ENCODE peak calls at places on chromosomes 12 and 14, in five cellular contexts. A is thoracic aorta, F is ovary, E is A549, K is substantia nigra. D is an unnamed sample.

GRCh38 chr14:102544745-102545460 is 35.3 kb upstream of the ANKRD9 start:
- DNase-seq in A (no peak), F (no peak), E (no peak), K (no peak), D (no peak)

GRCh38 chr14:79573486-79573885 is 637.8 kb downstream of the DIO2 start:
- DNase-seq in A (no peak), F (no peak), E (no peak), K (no peak), D (peak)

GRCh38 chr12:84763112-84763511 is 149.5 kb downstream of the SLC6A15 start:
- DNase-seq in A (no peak), F (no peak), E (no peak), K (no peak), D (no peak)

GRCh38 chr14:29442720-29443119 is 484.9 kb downstream of the PRKD1 start:
- DNase-seq in A (no peak), F (no peak), E (no peak), K (no peak), D (no peak)

GRCh38 chr12:131077931-131078391 is 124.3 kb downstream of the ADGRD1 start:
- DNase-seq in A (no peak), F (no peak), E (no peak), K (no peak), D (no peak)

GRCh38 chr14:99624024-99624423 is 20.0 kb upstream of the CCDC85C start:
- DNase-seq in A (no peak), F (no peak), E (no peak), K (no peak), D (no peak)

GRCh38 chr12:75571651-75572050 is 60.2 kb upstream of the KRR1 start:
- DNase-seq in A (no peak), F (no peak), E (no peak), K (no peak), D (no peak)

GRCh38 chr12:103583008-103583407 is 4.1 kb upstream of the STAB2 start:
- DNase-seq in A (no peak), F (no peak), E (no peak), K (no peak), D (no peak)

GRCh38 chr12:54159140-54159539 is 29.6 kb downstream of the SMUG1 start:
- DNase-seq in A (no peak), F (no peak), E (no peak), K (no peak), D (peak)

GRCh38 chr12:118287728-118288127 is 85.0 kb downstream of the TAOK3 start:
- DNase-seq in A (no peak), F (no peak), E (no peak), K (no peak), D (no peak)

GRCh38 chr12:68612245-68612644 is 1.5 kb downstream of the RAP1B start:
- DNase-seq in A (no peak), F (no peak), E (no peak), K (no peak), D (no peak)

GRCh38 chr14:50605776-50606175 is 45.8 kb downstream of the ATL1 start:
- DNase-seq in A (no peak), F (no peak), E (no peak), K (no peak), D (no peak)

GRCh38 chr14:50610465-50610864 is 50.5 kb downstream of the ATL1 start:
- DNase-seq in A (no peak), F (no peak), E (no peak), K (no peak), D (no peak)

GRCh38 chr14:50612795-50613194 is 52.9 kb downstream of the ATL1 start:
- DNase-seq in A (no peak), F (no peak), E (no peak), K (no peak), D (no peak)

GRCh38 chr14:50607181-50607580 is 47.2 kb downstream of the ATL1 start:
- DNase-seq in A (no peak), F (no peak), E (no peak), K (no peak), D (no peak)

GRCh38 chr14:50608302-50608851 is 48.4 kb downstream of the ATL1 start:
- DNase-seq in A (no peak), F (no peak), E (no peak), K (no peak), D (no peak)
- H3K27ac ChIP-seq in A (no peak), F (no peak), E (no peak), K (no peak), D (no peak)

DNA sequence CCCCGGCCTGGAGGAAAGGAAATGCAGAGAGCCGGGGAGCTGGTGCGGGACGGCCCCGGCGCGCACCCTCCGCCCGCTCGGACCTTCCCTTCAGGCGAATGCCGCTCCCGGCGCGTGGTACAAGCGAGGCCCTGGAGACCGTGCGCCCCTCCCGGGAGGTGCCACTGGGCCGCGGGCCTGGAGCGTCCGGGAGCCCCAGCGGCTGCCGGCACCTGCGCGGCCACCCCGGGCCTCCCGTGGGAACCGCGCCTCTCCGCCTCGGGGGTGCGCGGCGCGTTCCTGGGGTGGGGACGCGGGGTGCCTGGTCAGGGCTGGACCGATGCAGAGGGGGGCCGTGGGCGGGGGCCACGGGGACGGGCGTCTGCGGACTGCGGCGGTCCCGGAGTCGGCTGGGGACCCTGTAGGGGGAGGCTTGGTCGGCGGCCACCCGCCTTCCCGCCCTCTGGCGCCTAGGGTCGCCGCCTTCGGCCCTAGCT is 518 bp downstream of the PAPLN start:
- DNase-seq in A (no peak), F (peak), E (no peak), K (no peak), D (no peak)
- H3K27ac ChIP-seq in A (no peak), F (peak), E (peak), K (peak), D (peak)

DNA sequence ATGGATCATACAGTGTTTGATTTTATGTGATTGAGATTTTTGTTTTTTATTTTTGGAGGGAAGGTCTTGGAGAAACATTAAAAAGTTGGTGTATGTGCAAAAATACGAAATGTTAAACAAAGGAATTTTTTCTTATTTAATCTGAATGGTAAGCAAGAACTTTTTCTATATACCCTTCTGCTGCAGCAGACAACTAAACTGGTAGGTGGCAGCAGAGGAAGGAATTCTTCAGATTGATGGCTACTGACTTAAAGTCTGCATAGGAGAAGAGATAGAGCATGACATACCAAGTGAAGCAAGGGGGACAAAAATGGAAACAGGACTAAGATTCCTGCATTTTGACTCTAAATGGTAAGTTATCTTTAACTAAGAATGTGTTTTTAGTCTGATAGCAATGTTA is 42.0 kb upstream of the A2ML1 start:
- DNase-seq in A (no peak), F (no peak), E (peak), K (no peak), D (no peak)
- H3K27ac ChIP-seq in A (peak), F (no peak), E (no peak), K (no peak), D (no peak)

GRCh38 chr12:50537538-50537919 is 32.7 kb downstream of the DIP2B start:
- DNase-seq in A (no peak), F (no peak), E (peak), K (no peak), D (no peak)

GRCh38 chr12:50536831-50537537 is 32.2 kb downstream of the DIP2B start:
- DNase-seq in A (no peak), F (no peak), E (no peak), K (no peak), D (no peak)

GRCh38 chr12:50541139-50541538 is 36.4 kb downstream of the DIP2B start:
- DNase-seq in A (no peak), F (no peak), E (no peak), K (no peak), D (no peak)

GRCh38 chr12:50533971-50534370 is 29.2 kb downstream of the DIP2B start:
- DNase-seq in A (no peak), F (no peak), E (no peak), K (no peak), D (no peak)

DNA sequence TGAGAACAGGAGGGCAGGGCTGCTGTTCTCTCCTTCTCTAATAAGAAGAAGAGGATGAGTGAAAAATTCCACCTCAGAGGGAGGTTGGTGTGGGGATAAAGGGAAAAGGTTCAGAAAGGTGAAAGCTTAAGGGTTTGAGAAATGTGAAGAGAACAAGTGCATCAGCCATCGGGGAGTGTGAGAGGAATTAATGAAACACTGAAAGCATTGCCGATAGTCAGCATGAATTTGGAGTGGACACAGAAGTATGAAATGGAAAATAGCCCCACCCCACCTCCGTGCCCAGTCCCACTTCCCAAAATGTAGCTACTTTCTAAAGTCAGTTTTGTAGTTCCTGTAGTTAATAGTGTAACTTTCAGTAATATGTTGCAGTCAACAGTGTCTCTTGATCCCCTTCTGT is 33.4 kb downstream of the DIP2B start:
- DNase-seq in A (no peak), F (no peak), E (no peak), K (no peak), D (no peak)
- H3K27ac ChIP-seq in A (no peak), F (no peak), E (peak), K (no peak), D (no peak)

GRCh38 chr12:99005601-99006000 is 360.5 kb downstream of the APAF1 start:
- DNase-seq in A (no peak), F (no peak), E (no peak), K (no peak), D (no peak)
- H3K27ac ChIP-seq in A (no peak), F (no peak), E (no peak), K (no peak), D (no peak)

GRCh38 chr12:29146201-29146600 is 2.9 kb upstream of the FAR2 start:
- DNase-seq in A (no peak), F (no peak), E (no peak), K (no peak), D (no peak)

GRCh38 chr12:29149691-29150382 is 759 bp downstream of the FAR2 start:
- DNase-seq in A (no peak), F (no peak), E (no peak), K (no peak), D (no peak)

GRCh38 chr12:29152223-29152868 is 3.3 kb downstream of the FAR2 start:
- DNase-seq in A (no peak), F (no peak), E (no peak), K (no peak), D (no peak)

GRCh38 chr12:29148065-29148957 is 767 bp upstream of the FAR2 start:
- DNase-seq in A (no peak), F (no peak), E (peak), K (no peak), D (no peak)

DNA sequence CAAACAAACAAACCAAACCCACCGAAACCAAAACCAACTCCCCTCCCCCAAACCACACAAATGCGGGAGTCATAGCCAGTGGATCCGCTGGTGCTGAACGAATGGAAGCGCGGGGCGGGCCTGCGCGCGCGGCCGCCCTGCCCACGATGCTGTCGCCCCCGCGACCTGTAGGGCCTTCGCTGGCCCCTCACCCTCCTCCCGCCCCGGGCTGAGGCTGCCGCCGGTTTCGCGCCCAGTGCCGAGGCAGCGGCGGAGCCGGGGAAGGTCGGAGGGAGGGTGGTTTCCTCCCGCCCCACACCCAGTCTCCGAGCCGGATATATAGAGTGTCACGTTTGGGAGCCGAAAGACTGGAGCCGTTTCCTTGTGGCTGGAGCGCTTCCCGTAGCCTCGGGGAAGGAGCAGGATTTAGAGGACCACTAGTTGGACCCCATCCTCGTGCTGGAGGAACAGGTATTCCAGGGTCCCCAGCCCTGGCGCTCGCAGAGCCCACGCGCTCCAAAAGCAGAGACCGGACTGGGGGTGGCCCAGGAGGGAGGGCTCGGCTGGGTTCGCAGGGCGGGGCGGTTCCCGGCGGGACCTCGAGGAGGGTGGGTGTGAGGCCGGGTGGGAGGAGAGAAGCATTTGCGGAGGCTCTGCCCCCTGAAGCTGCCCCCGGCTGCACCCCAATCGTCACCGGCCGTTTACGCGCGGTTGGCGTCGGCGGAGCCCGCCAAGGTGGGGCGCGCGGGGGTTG is at the start of gene FAR2:
- DNase-seq in A (no peak), F (no peak), E (peak), K (no peak), D (peak)
- H3K27ac ChIP-seq in A (no peak), F (no peak), E (peak), K (peak), D (no peak)

D was measured in adrenal gland.